ENCODE peak calls at places on chromosomes 11 and 22, in six cellular contexts. P is upper lobe of left lung, B is endothelial cell of umbilical vein, Q is tibial artery, A is upper lobe of right lung, E is AG10803. U is an unnamed sample.

GRCh38 chr22:36368359-36368983 is 19.3 kb downstream of the MYH9 start:
- DNase-seq in P (no peak), B (peak), Q (no peak), A (no peak), E (peak), U (no peak)

GRCh38 chr11:34262601-34263081 is 95.2 kb downstream of the ABTB2 start:
- DNase-seq in P (no peak), B (no peak), Q (no peak), A (no peak), E (peak), U (no peak)

GRCh38 chr11:22474621-22475020 is 136.4 kb downstream of the SLC17A6 start:
- DNase-seq in P (no peak), B (no peak), Q (no peak), A (no peak), E (no peak), U (no peak)

GRCh38 chr22:37927129-37927936 is 21.2 kb downstream of the MICALL1 start:
- DNase-seq in P (peak), B (no peak), Q (no peak), A (no peak), E (no peak), U (no peak)

GRCh38 chr11:6703247-6704063 is 20.3 kb upstream of the MRPL17 start:
- DNase-seq in P (no peak), B (peak), Q (peak), A (no peak), E (peak), U (no peak)

GRCh38 chr11:100550910-100551309 is 136.2 kb upstream of the ARHGAP42 start:
- DNase-seq in P (no peak), B (no peak), Q (no peak), A (no peak), E (no peak), U (no peak)

GRCh38 chr11:60771146-60771545 is 14.0 kb upstream of the MS4A10 start:
- DNase-seq in P (no peak), B (no peak), Q (no peak), A (no peak), E (no peak), U (no peak)

GRCh38 chr11:59197990-59198389 is 14.7 kb downstream of the MPEG1 start:
- DNase-seq in P (peak), B (peak), Q (peak), A (peak), E (peak), U (peak)

GRCh38 chr11:61350336-61350735 is 11.3 kb downstream of the CYB561A3 start:
- DNase-seq in P (no peak), B (no peak), Q (no peak), A (no peak), E (no peak), U (no peak)

GRCh38 chr11:47394322-47395224 is 13.8 kb upstream of the SLC39A13 start:
- DNase-seq in P (peak), B (peak), Q (no peak), A (peak), E (no peak), U (no peak)

GRCh38 chr11:76863196-76863777 is 2.6 kb downstream of the ACER3 start:
- DNase-seq in P (no peak), B (no peak), Q (no peak), A (no peak), E (no peak), U (no peak)

GRCh38 chr22:50102946-50103345 is 13.1 kb downstream of the MOV10L1 start:
- DNase-seq in P (no peak), B (no peak), Q (peak), A (no peak), E (no peak), U (no peak)

GRCh38 chr11:1546536-1547466 is 25.3 kb downstream of the DUSP8 start:
- DNase-seq in P (peak), B (peak), Q (no peak), A (peak), E (no peak), U (no peak)

GRCh38 chr11:17613428-17613962 is 66.4 kb downstream of the OTOG start:
- DNase-seq in P (no peak), B (no peak), Q (no peak), A (no peak), E (no peak), U (no peak)

GRCh38 chr11:69008774-69009440 is 4.1 kb downstream of the MRGPRF start:
- DNase-seq in P (peak), B (peak), Q (peak), A (peak), E (peak), U (peak)

GRCh38 chr22:34669001-34669400 is 397.0 kb upstream of the ISX start:
- DNase-seq in P (no peak), B (no peak), Q (no peak), A (no peak), E (peak), U (no peak)

GRCh38 chr11:111303476-111303875 is 5.1 kb downstream of the POU2AF3 start:
- DNase-seq in P (no peak), B (no peak), Q (no peak), A (no peak), E (no peak), U (no peak)

GRCh38 chr11:117214404-117215110 is 15.4 kb downstream of the TAGLN start:
- DNase-seq in P (no peak), B (no peak), Q (no peak), A (no peak), E (no peak), U (no peak)

GRCh38 chr22:26259510-26259909 is 90.2 kb downstream of the SEZ6L start:
- DNase-seq in P (no peak), B (peak), Q (no peak), A (no peak), E (peak), U (no peak)
- TF ChIP-seq CTCF in P (no peak), B (no peak), Q (no peak), A (no peak), E (no peak), U (no peak)

GRCh38 chr22:39292561-39293074 is 26.8 kb downstream of the RPL3 start:
- DNase-seq in P (peak), B (peak), Q (peak), A (peak), E (peak), U (peak)

GRCh38 chr22:39290248-39290720 is 29.1 kb downstream of the RPL3 start:
- DNase-seq in P (no peak), B (no peak), Q (no peak), A (no peak), E (no peak), U (no peak)

GRCh38 chr22:39290724-39291161 is 28.7 kb downstream of the RPL3 start:
- DNase-seq in P (peak), B (peak), Q (no peak), A (no peak), E (no peak), U (peak)

GRCh38 chr22:39292002-39292401 is 27.4 kb downstream of the RPL3 start:
- DNase-seq in P (peak), B (no peak), Q (no peak), A (no peak), E (no peak), U (no peak)

DNA sequence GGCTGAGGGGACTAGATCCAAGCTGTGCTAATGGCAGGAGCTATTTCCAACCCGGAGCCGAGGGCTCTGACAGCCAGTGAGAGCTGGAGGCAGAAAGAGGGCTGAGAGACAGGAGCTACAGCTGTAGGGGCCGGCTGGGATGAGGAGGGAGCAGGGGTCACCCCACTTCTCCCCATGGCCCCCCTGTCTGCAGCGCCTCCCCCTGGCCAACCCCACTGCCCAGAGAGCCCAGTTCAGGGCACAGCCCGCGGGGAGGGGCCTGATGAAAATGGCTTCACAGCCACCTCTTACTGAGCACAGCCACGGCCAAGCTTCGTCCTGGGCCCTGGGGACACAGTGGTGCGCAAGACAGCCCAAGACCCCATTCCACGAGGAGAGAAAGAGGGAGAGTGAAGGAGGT is 27.9 kb downstream of the RPL3 start:
- DNase-seq in P (no peak), B (no peak), Q (no peak), A (no peak), E (no peak), U (no peak)
- TF ChIP-seq CTCF in P (no peak), B (peak), Q (no peak), A (no peak), E (no peak), U (no peak)

GRCh38 chr22:47190276-47190956 is 428.0 kb downstream of the TBC1D22A start:
- DNase-seq in P (peak), B (no peak), Q (peak), A (peak), E (no peak), U (no peak)
- TF ChIP-seq CTCF in P (no peak), B (no peak), Q (no peak), A (no peak), E (no peak), U (no peak)

GRCh38 chr11:81449588-81450155 is 1284.0 kb downstream of the FAM181B start:
- DNase-seq in P (no peak), B (no peak), Q (no peak), A (no peak), E (no peak), U (no peak)

GRCh38 chr11:81444306-81444705 is 1289.4 kb downstream of the FAM181B start:
- DNase-seq in P (no peak), B (no peak), Q (no peak), A (no peak), E (no peak), U (no peak)
- TF ChIP-seq CTCF in P (no peak), B (no peak), Q (no peak), A (no peak), E (no peak), U (no peak)

GRCh38 chr11:63670077-63670737 is 969 bp downstream of the ATL3 start:
- DNase-seq in P (no peak), B (peak), Q (no peak), A (no peak), E (peak), U (no peak)

GRCh38 chr11:63672156-63672463 is 934 bp upstream of the ATL3 start:
- DNase-seq in P (no peak), B (no peak), Q (no peak), A (no peak), E (no peak), U (no peak)

GRCh38 chr11:63672934-63673539 is 1.9 kb upstream of the ATL3 start:
- DNase-seq in P (no peak), B (no peak), Q (no peak), A (no peak), E (peak), U (no peak)

GRCh38 chr11:63671322-63672155 is at the start of gene ATL3:
- DNase-seq in P (peak), B (peak), Q (peak), A (peak), E (peak), U (peak)

DNA sequence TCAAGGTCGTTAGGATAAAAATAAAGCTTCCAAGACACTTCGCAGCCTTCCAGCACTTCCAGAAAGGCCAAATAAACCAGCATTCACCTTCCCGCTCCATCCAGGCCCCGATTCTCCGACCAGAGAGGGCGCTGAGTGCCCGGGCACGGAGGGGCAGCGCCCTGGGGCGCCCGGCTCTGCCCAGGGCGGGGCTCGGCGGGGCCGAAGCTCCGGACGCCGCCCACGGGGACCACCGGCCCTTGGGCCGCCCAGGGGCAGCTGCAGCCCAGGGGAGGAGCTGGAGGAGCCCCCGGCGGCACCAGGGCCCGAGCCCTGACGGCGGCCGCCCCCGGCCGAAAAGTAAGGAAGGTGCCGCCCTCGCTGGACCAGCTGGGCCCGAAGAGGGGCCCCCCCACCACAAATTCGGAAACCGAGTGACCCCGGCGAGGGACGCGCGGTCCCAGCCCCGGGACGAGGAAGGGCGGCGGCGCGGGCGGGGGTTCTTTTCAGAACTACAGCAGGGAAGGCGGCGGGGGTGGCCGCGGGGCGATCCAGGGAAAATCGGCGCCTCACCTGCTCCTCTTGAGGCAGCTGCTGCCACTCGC is 346 bp downstream of the ATL3 start:
- DNase-seq in P (peak), B (no peak), Q (peak), A (peak), E (no peak), U (no peak)
- TF ChIP-seq CTCF in P (peak), B (peak), Q (no peak), A (peak), E (peak), U (no peak)

U was measured in omental fat pad.